ENCODE peak calls at places on chromosome 22, in six cellular contexts. R is HepG2, U is SK-N-SH, W is lower leg skin, X is thoracic aorta, P is colonic mucosa. S is an unnamed sample.

GRCh38 chr22:24994070-24994763 is 41.7 kb downstream of the KIAA1671 start:
- DNase-seq in R (no peak), U (no peak), W (no peak), X (no peak), P (peak; percentile 89), S (no peak)

GRCh38 chr22:44286673-44287072 is 26.1 kb downstream of the SHISAL1 start:
- DNase-seq in R (no peak), U (no peak), W (no peak), X (no peak), P (no peak), S (no peak)

GRCh38 chr22:17888855-17889254 is 114.6 kb upstream of the BID start:
- DNase-seq in R (no peak), U (no peak), W (no peak), X (no peak), P (no peak), S (no peak)

GRCh38 chr22:40519284-40519947 is 117.1 kb downstream of the MRTFA start:
- DNase-seq in R (peak; percentile 46), U (no peak), W (no peak), X (no peak), P (no peak), S (no peak)

GRCh38 chr22:17120711-17121234 is 387 bp downstream of the TMEM121B start:
- DNase-seq in R (no peak), U (no peak), W (no peak), X (no peak), P (no peak), S (no peak)

GRCh38 chr22:30804626-30805025 is 110.0 kb downstream of the OSBP2 start:
- DNase-seq in R (no peak), U (no peak), W (no peak), X (no peak), P (no peak), S (no peak)

GRCh38 chr22:43945632-43946390 is 9.4 kb upstream of the SAMM50 start:
- DNase-seq in R (peak; percentile 60), U (peak; percentile 79), W (no peak), X (no peak), P (peak; percentile 63), S (peak; percentile 39)

GRCh38 chr22:41779889-41780505 is 20.5 kb upstream of the CCDC134 start:
- DNase-seq in R (no peak), U (no peak), W (no peak), X (no peak), P (no peak), S (no peak)

GRCh38 chr22:40176921-40177737 is 596 bp upstream of the TNRC6B start:
- DNase-seq in R (peak; percentile 87), U (no peak), W (no peak), X (no peak), P (peak; percentile 77), S (peak; percentile 35)

GRCh38 chr22:25212337-25212736 is 7.1 kb upstream of the CRYBB2 start:
- DNase-seq in R (no peak), U (no peak), W (no peak), X (no peak), P (no peak), S (no peak)

GRCh38 chr22:27641049-27641790 is 160.3 kb downstream of the MN1 start:
- DNase-seq in R (no peak), U (no peak), W (no peak), X (no peak), P (no peak), S (no peak)

GRCh38 chr22:40728731-40729189 is 49.5 kb downstream of the MCHR1 start:
- DNase-seq in R (no peak), U (no peak), W (peak; percentile 86), X (no peak), P (no peak), S (no peak)

GRCh38 chr22:27874756-27875155 is 44.3 kb downstream of the PITPNB start:
- DNase-seq in R (no peak), U (no peak), W (no peak), X (no peak), P (no peak), S (no peak)

GRCh38 chr22:43168416-43169309 is 17.3 kb downstream of the TSPO start:
- DNase-seq in R (no peak), U (no peak), W (no peak), X (no peak), P (no peak), S (no peak)

GRCh38 chr22:44369241-44369652 is 56.5 kb upstream of the SHISAL1 start:
- DNase-seq in R (no peak), U (no peak), W (no peak), X (no peak), P (no peak), S (no peak)

GRCh38 chr22:17836977-17837742 is 62.9 kb upstream of the BID start:
- DNase-seq in R (no peak), U (no peak), W (no peak), X (no peak), P (no peak), S (no peak)

GRCh38 chr22:27876684-27877083 is 42.4 kb downstream of the PITPNB start:
- DNase-seq in R (no peak), U (no peak), W (no peak), X (no peak), P (no peak), S (no peak)

GRCh38 chr22:40684728-40685127 is 5.4 kb downstream of the MCHR1 start:
- DNase-seq in R (no peak), U (no peak), W (no peak), X (no peak), P (no peak), S (no peak)

GRCh38 chr22:21628386-21629261 is 1.2 kb downstream of the YDJC start:
- DNase-seq in R (no peak), U (peak; percentile 41), W (no peak), X (no peak), P (no peak), S (no peak)

DNA sequence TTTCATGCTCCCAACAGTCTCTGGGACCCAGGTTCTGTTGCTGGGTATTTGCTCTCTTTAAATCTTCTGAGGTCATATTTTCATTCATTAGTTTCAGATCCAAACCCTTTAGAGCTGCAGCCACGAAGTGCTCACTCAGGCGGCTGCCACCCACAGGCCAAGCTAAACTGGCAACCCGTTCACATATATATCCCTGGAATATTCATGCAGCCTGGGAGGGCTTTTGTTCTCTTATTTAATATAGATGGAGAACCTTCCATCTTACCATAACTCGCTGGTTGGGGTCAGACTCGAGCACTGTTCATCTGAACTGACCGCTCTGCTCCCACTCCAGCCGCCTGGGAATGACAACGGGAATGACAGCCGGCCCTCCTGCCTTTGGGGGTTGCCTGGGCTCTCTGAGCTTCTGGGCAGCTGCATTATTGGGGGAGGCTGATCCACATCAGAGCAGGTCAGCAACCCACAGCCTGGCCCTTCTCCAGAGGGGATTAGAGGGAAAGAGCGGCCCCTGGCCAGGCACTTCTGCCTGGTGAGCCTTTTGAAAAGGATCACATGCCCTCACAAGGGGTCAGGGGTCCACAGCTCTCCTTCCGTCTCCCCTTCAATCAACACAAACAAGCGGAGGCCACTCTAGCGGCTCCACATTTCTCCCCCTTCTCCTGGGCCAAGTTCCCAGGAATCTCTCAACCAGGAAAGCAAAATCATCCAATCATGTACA is 11.9 kb downstream of the TMEM184B start:
- DNase-seq in R (peak; percentile 61), U (no peak), W (no peak), X (no peak), P (no peak), S (no peak)
- TF ChIP-seq CTCF in R (peak; percentile 46), U (no peak), W (no peak), X (peak; percentile 13), P (no peak), S (no peak)

GRCh38 chr22:33126881-33127280 is 68.7 kb upstream of the SYN3 start:
- DNase-seq in R (peak; percentile 39), U (peak; percentile 52), W (no peak), X (no peak), P (no peak), S (no peak)
- TF ChIP-seq CTCF in R (peak; percentile 73), U (no peak), W (no peak), X (no peak), P (no peak), S (no peak)

GRCh38 chr22:36368359-36368983 is 19.3 kb downstream of the MYH9 start:
- DNase-seq in R (peak; percentile 72), U (peak; percentile 81), W (no peak), X (no peak), P (no peak), S (no peak)
- TF ChIP-seq CTCF in R (no peak), U (peak; percentile 24), W (no peak), X (no peak), P (no peak), S (no peak)

DNA sequence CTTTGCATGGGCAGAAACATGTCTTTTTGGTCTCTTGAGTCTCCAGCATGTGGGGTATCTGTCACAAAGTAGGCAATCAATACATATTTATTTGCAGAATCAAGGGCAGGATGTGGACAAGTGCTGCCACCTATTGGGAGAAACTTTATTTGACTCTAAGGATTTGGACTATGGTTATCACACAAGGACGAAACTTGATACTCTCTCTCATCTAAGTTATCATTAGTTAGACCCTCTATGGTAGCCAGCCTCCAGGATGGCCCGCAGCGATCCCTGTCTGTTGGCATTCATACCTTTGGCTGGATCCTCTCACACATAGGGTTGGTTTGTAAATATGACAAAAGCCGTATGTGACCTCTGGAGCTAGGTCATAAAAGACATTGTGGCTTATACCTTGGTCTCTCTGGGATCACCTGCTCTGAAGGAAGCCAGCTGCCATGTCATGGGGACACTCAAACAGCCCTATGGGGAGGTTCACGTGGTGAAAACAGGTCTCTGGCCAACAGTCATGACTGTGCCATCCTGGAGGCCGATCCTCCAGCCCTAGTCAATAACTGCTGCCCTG is 1.1 kb upstream of the FBXO7 start:
- DNase-seq in R (peak; percentile 76), U (peak; percentile 61), W (no peak), X (no peak), P (peak; percentile 38), S (no peak)
- TF ChIP-seq CTCF in R (peak; percentile 81), U (peak; percentile 81), W (no peak), X (no peak), P (peak; percentile 60), S (no peak)

GRCh38 chr22:46535876-46536558 is 1.4 kb downstream of the CELSR1 start:
- DNase-seq in R (no peak), U (no peak), W (no peak), X (no peak), P (no peak), S (no peak)

GRCh38 chr22:46534901-46535630 is 2.4 kb downstream of the CELSR1 start:
- DNase-seq in R (no peak), U (no peak), W (no peak), X (no peak), P (no peak), S (no peak)

GRCh38 chr22:46534177-46534776 is 3.1 kb downstream of the CELSR1 start:
- DNase-seq in R (no peak), U (no peak), W (no peak), X (no peak), P (no peak), S (no peak)

GRCh38 chr22:46531776-46532175 is 5.6 kb downstream of the CELSR1 start:
- DNase-seq in R (no peak), U (no peak), W (no peak), X (no peak), P (no peak), S (no peak)

DNA sequence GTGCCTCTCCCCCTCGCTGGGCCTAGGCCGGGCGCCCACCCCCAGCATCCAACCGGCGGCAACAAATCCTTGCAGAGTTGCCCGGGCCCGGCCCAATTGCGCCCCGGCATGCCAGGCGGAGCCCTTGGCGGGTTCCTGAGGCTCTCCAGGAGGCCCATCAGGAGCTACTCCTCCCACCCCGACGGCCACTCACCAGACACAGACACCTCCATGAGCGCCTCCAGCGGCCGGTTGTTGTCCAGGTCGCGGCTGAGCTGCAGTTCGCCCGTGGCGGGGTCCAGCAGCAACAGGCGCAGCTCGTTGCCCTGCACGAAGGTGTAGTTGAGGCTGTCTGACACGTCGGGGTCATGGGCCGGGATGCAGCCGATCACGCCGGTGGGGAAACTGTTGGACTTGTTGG is 4.0 kb downstream of the CELSR1 start:
- DNase-seq in R (no peak), U (no peak), W (no peak), X (no peak), P (no peak), S (no peak)
- TF ChIP-seq CTCF in R (no peak), U (no peak), W (no peak), X (no peak), P (no peak), S (no peak)